ENCODE peak calls at places on chromosomes 11 and 22, in seven cellular contexts. K is HCT116, X is HepG2, D is GM12878, M is H1, G is SK-N-SH, C is K562. L is an unnamed sample. For H3K36me3, the result is how much of the 10 kb centered on the place peaks cover.

GRCh38 chr22:24758164-24758799 is 16.2 kb downstream of the PIWIL3 start:
- DNase-seq in K (peak), X (peak), D (no peak), M (peak), G (peak), C (peak), L (no peak)

GRCh38 chr11:125688066-125688465 is 7.4 kb upstream of the ACRV1 start:
- DNase-seq in K (no peak), X (no peak), D (no peak), M (no peak), G (no peak), C (no peak), L (no peak)

GRCh38 chr22:21447694-21448402 is 19.3 kb upstream of the TMEM191C start:
- DNase-seq in K (no peak), X (no peak), D (no peak), M (peak), G (peak), C (peak), L (no peak)

GRCh38 chr11:14179126-14179820 is 179.7 kb downstream of the RRAS2 start:
- DNase-seq in K (no peak), X (no peak), D (no peak), M (no peak), G (no peak), C (no peak), L (no peak)

GRCh38 chr11:61718613-61719302 is 33.7 kb upstream of the MYRF start:
- DNase-seq in K (no peak), X (no peak), D (no peak), M (peak), G (peak), C (peak), L (no peak)

GRCh38 chr11:2521681-2522630 is 77.1 kb downstream of the KCNQ1 start:
- DNase-seq in K (no peak), X (no peak), D (no peak), M (no peak), G (peak), C (no peak), L (no peak)

GRCh38 chr11:118074785-118075184 is 2.1 kb upstream of the TMPRSS4 start:
- DNase-seq in K (no peak), X (no peak), D (no peak), M (no peak), G (no peak), C (no peak), L (no peak)

GRCh38 chr11:119288219-119288618 is 28.7 kb downstream of the MCAM start:
- DNase-seq in K (no peak), X (no peak), D (no peak), M (no peak), G (no peak), C (no peak), L (no peak)

GRCh38 chr11:72263363-72263762 is 19.4 kb upstream of the PHOX2A start:
- DNase-seq in K (no peak), X (no peak), D (no peak), M (no peak), G (no peak), C (peak), L (no peak)

GRCh38 chr22:42279425-42280020 is 9.1 kb upstream of the TCF20 start:
- DNase-seq in K (no peak), X (no peak), D (no peak), M (no peak), G (no peak), C (no peak), L (no peak)

GRCh38 chr22:35775339-35775738 is 57.7 kb downstream of the APOL5 start:
- DNase-seq in K (no peak), X (no peak), D (no peak), M (no peak), G (no peak), C (no peak), L (no peak)

GRCh38 chr22:47283616-47284270 is 521.3 kb downstream of the TBC1D22A start:
- DNase-seq in K (no peak), X (no peak), D (no peak), M (no peak), G (peak), C (no peak), L (no peak)

GRCh38 chr11:72641900-72642814 is 32.1 kb downstream of the PDE2A start:
- DNase-seq in K (no peak), X (no peak), D (no peak), M (peak), G (peak), C (peak), L (no peak)

GRCh38 chr22:39932918-39933649 is 27.1 kb upstream of the TMA7B start:
- DNase-seq in K (peak), X (peak), D (no peak), M (peak), G (no peak), C (peak), L (peak)

GRCh38 chr11:36360833-36361232 is 64.7 kb downstream of the PRR5L start:
- DNase-seq in K (no peak), X (no peak), D (no peak), M (no peak), G (no peak), C (no peak), L (no peak)

GRCh38 chr22:41367039-41367679 is 14.6 kb upstream of the TEF start:
- DNase-seq in K (peak), X (peak), D (no peak), M (peak), G (peak), C (peak), L (no peak)

GRCh38 chr11:132402056-132402684 is 1031.8 kb downstream of the NTM start:
- DNase-seq in K (no peak), X (no peak), D (peak), M (peak), G (peak), C (no peak), L (peak)

GRCh38 chr11:82858556-82859091 is 41.6 kb downstream of the PRCP start:
- DNase-seq in K (no peak), X (no peak), D (no peak), M (no peak), G (no peak), C (no peak), L (peak)

GRCh38 chr11:75476716-75477613 is 44.0 kb upstream of the KLHL35 start:
- DNase-seq in K (no peak), X (no peak), D (no peak), M (no peak), G (no peak), C (peak), L (no peak)

GRCh38 chr11:36454991-36455611 is 55.0 kb downstream of the TRAF6 start:
- DNase-seq in K (no peak), X (no peak), D (no peak), M (peak), G (no peak), C (no peak), L (no peak)

GRCh38 chr22:19845369-19845722 is 9.3 kb downstream of the GNB1L start:
- DNase-seq in K (no peak), X (no peak), D (no peak), M (no peak), G (peak), C (peak), L (no peak)

DNA sequence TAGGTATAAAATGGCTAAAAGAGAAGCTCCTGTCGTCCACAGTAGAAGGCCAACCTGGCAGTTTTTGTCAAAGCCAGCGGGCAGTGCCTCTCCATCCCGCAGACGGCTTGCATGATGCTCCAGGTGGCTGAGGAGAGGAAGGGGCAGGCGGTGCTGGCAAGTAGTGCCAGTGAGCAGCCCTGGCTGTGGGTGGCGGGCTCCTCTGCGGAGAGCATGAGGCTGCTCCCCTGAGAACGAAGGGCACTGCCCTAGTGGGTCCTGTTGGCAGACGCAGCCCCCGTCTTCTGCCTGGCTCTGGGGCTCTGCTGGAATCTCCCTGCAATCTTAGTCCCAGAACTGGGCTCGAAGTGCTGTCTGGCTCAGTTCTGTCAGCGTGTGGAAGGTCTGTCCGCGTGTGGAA is 50.9 kb downstream of the SBF1 start:
- DNase-seq in K (no peak), X (no peak), D (no peak), M (no peak), G (no peak), C (no peak), L (no peak)
- H3K36me3 ChIP-seq in K (under half), X (half or more), D (under half), M (under half), G (half or more), C (half or more), L (under half)

GRCh38 chr11:8381871-8382396 is 118.3 kb upstream of the LMO1 start:
- DNase-seq in K (no peak), X (no peak), D (no peak), M (no peak), G (peak), C (no peak), L (no peak)

GRCh38 chr11:8382436-8383053 is 118.9 kb upstream of the LMO1 start:
- DNase-seq in K (no peak), X (no peak), D (no peak), M (no peak), G (no peak), C (no peak), L (no peak)

GRCh38 chr11:8383627-8384026 is 119.9 kb upstream of the LMO1 start:
- DNase-seq in K (no peak), X (no peak), D (no peak), M (no peak), G (no peak), C (no peak), L (no peak)

GRCh38 chr11:8384199-8384821 is 120.6 kb upstream of the LMO1 start:
- DNase-seq in K (no peak), X (no peak), D (no peak), M (no peak), G (no peak), C (peak), L (no peak)

DNA sequence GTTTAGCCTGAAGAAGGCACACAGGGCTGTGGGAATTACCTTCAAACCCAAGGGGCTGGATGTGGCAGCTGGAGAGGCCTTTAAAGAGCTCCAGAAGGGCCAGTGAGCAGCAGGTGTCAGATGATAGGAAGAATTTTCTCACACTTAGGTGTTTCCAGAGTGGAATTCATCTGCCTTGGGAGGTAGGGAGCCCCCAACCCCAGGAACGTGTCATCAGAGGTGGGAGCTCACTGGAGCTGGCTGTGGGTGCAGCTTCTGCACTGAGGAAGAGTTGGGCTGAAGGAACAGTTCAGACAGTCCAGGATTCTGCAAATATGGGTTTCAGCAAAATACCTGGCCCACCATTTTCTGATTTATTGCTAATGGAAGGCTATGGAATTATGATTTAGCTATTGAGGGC is 119.5 kb upstream of the LMO1 start:
- DNase-seq in K (no peak), X (no peak), D (no peak), M (no peak), G (no peak), C (no peak), L (no peak)
- TF ChIP-seq SIN3A in K (no peak), X (no peak), D (no peak), M (no peak), G (no peak), C (no peak), L (no peak)

GRCh38 chr11:108218912-108219783 is 3.3 kb downstream of the NPAT start:
- DNase-seq in K (no peak), X (no peak), D (no peak), M (no peak), G (no peak), C (peak), L (no peak)

GRCh38 chr11:108221401-108221800 is 1.0 kb downstream of the NPAT start:
- DNase-seq in K (no peak), X (no peak), D (no peak), M (no peak), G (no peak), C (no peak), L (no peak)

GRCh38 chr11:108216988-108217387 is 5.5 kb downstream of the NPAT start:
- DNase-seq in K (no peak), X (no peak), D (no peak), M (no peak), G (no peak), C (no peak), L (no peak)

GRCh38 chr11:108220721-108221346 is 1.6 kb downstream of the NPAT start:
- DNase-seq in K (no peak), X (no peak), D (no peak), M (no peak), G (no peak), C (peak), L (no peak)

GRCh38 chr11:108218455-108218854 is 4.0 kb downstream of the NPAT start:
- DNase-seq in K (no peak), X (no peak), D (no peak), M (no peak), G (no peak), C (peak), L (no peak)
- H3K36me3 ChIP-seq in K (under half), X (under half), D (under half), M (under half), G (under half), C (half or more), L (under half)

DNA sequence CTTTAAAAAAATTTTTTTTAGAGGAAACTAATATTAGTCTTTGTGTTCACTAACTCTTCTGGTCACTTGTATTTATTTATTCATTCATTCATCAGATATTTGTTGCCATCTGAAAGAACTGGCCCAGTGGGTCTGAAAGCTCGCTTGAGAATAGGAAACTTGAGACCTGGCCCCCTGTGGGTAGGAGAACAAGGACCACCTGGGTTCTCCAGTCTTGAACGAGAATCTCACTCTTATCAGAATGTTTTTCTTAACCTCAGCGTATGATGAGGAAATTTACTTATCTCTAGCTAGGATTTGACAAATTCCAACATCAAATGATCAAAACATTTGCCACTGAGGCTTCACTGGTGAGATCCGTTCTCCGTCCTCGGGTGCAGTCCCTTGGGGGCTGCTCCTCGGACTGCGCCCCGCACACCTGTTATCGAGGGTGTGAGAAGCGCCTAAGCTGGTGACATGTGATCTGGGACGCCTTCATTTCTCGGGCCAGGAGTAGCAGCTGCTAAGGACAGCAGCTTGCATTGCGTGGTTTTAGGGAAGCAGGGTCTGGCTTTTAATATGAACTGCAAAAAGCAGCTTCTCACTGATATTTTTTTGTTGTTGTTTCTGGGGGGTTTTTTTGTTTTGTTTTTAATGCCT is 6.3 kb downstream of the C22orf31 start:
- DNase-seq in K (no peak), X (no peak), D (no peak), M (no peak), G (no peak), C (no peak), L (no peak)
- TF ChIP-seq SIN3A in K (no peak), X (no peak), D (no peak), M (no peak), G (no peak), C (no peak), L (no peak)

GRCh38 chr11:66059966-66060680 is 8.0 kb downstream of the SF3B2 start:
- DNase-seq in K (no peak), X (no peak), D (no peak), M (no peak), G (no peak), C (no peak), L (no peak)

GRCh38 chr11:66061268-66061667 is 8.8 kb upstream of the PACS1 start:
- DNase-seq in K (no peak), X (no peak), D (no peak), M (no peak), G (no peak), C (no peak), L (no peak)

GRCh38 chr11:66064571-66064970 is 5.5 kb upstream of the PACS1 start:
- DNase-seq in K (no peak), X (no peak), D (no peak), M (no peak), G (no peak), C (no peak), L (no peak)

GRCh38 chr11:66063900-66064299 is 6.2 kb upstream of the PACS1 start:
- DNase-seq in K (no peak), X (no peak), D (no peak), M (no peak), G (no peak), C (no peak), L (no peak)

GRCh38 chr11:66062408-66062807 is 7.7 kb upstream of the PACS1 start:
- DNase-seq in K (no peak), X (no peak), D (no peak), M (no peak), G (no peak), C (no peak), L (no peak)
- H3K36me3 ChIP-seq in K (half or more), X (under half), D (under half), M (half or more), G (half or more), C (half or more), L (half or more)

DNA sequence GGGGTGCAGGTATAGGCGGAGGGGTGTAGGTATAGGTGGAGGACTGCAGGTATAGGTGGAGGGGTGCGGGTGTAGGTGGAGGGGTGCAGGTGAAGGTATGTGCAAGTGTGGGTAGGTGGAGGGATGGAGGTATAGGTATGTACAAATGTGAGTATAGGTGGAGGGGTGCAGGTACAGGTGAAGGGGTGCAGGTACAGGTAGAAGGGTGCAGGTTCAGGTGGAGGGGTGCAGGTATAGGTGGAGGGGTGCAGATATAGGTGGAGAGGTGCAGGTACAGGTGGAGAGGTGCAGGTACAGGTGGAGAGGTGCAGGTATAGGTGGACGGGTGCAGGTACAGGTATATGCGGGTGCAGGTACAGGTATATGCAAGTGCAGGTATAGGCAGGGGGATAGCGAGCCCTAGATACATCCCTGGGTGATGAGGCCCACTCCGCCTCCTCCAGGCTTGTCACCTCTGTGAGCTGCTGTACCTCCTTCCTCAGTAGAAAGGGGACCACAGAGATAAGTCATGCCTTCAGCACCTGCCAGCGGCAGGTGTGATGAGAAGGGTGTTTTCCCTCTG is 17.2 kb downstream of the LINC01488 start:
- DNase-seq in K (no peak), X (no peak), D (no peak), M (no peak), G (no peak), C (no peak), L (no peak)
- TF ChIP-seq SIN3A in K (no peak), X (no peak), D (no peak), M (no peak), G (no peak), C (no peak), L (no peak)

GRCh38 chr22:46179748-46180147 is 29.4 kb downstream of the PPARA start:
- DNase-seq in K (no peak), X (no peak), D (no peak), M (no peak), G (no peak), C (no peak), L (no peak)

GRCh38 chr22:46178755-46179505 is 28.6 kb downstream of the PPARA start:
- DNase-seq in K (no peak), X (peak), D (no peak), M (no peak), G (no peak), C (no peak), L (no peak)

GRCh38 chr22:46183733-46184132 is 33.4 kb downstream of the PPARA start:
- DNase-seq in K (no peak), X (no peak), D (no peak), M (no peak), G (no peak), C (no peak), L (no peak)

GRCh38 chr22:46176508-46177003 is 26.2 kb downstream of the PPARA start:
- DNase-seq in K (no peak), X (no peak), D (no peak), M (no peak), G (no peak), C (no peak), L (no peak)

GRCh38 chr22:46180370-46181137 is 30.2 kb downstream of the PPARA start:
- DNase-seq in K (no peak), X (no peak), D (no peak), M (no peak), G (no peak), C (no peak), L (no peak)
- H3K36me3 ChIP-seq in K (under half), X (under half), D (under half), M (under half), G (half or more), C (under half), L (under half)

GRCh38 chr11:133955091-133955846 is 1.5 kb downstream of the IGSF9B start:
- DNase-seq in K (no peak), X (no peak), D (no peak), M (no peak), G (peak), C (no peak), L (no peak)
- TF ChIP-seq SIN3A in K (no peak), X (no peak), D (no peak), M (no peak), G (no peak), C (no peak), L (no peak)

GRCh38 chr11:66240781-66241136 is 27.7 kb upstream of the RAB1B start:
- DNase-seq in K (no peak), X (no peak), D (no peak), M (no peak), G (no peak), C (no peak), L (no peak)
- H3K36me3 ChIP-seq in K (under half), X (under half), D (under half), M (under half), G (under half), C (under half), L (under half)

GRCh38 chr11:28632338-28632737 is 524.1 kb downstream of the METTL15 start:
- DNase-seq in K (no peak), X (no peak), D (no peak), M (no peak), G (no peak), C (no peak), L (no peak)

GRCh38 chr11:28629235-28629634 is 521.0 kb downstream of the METTL15 start:
- DNase-seq in K (no peak), X (no peak), D (no peak), M (no peak), G (no peak), C (no peak), L (no peak)

GRCh38 chr11:28628412-28628811 is 520.2 kb downstream of the METTL15 start:
- DNase-seq in K (no peak), X (no peak), D (no peak), M (no peak), G (no peak), C (no peak), L (no peak)

GRCh38 chr11:28625532-28625931 is 517.3 kb downstream of the METTL15 start:
- DNase-seq in K (no peak), X (no peak), D (no peak), M (no peak), G (no peak), C (no peak), L (no peak)

GRCh38 chr11:28627690-28628255 is 519.6 kb downstream of the METTL15 start:
- DNase-seq in K (no peak), X (no peak), D (no peak), M (no peak), G (no peak), C (no peak), L (no peak)
- TF ChIP-seq SIN3A in K (no peak), X (no peak), D (no peak), M (no peak), G (no peak), C (no peak), L (no peak)